ENCODE peak calls at places on chromosomes 3 and 15, in four cellular contexts. M is tibial nerve, C is ovary, Q is stomach. G is an unnamed sample. For H3K36me3, the result is how much of the 10 kb centered on the place peaks cover.

GRCh38 chr3:133925960-133926735 is 30.5 kb upstream of the RAB6B start:
- DNase-seq in C (no peak), M (no peak), Q (no peak), G (no peak)

GRCh38 chr3:152087153-152087552 is 181.6 kb upstream of the MBNL1 start:
- DNase-seq in C (no peak), Q (no peak), M (no peak), G (no peak)

GRCh38 chr3:16723994-16724393 is 118.8 kb upstream of the DAZL start:
- DNase-seq in C (no peak), Q (no peak), M (no peak), G (peak)

GRCh38 chr3:70803891-70804290 is 491.5 kb upstream of the MDFIC2 start:
- DNase-seq in C (no peak), Q (no peak), M (no peak), G (no peak)

GRCh38 chr3:188796122-188796631 is 375.6 kb upstream of the TPRG1 start:
- DNase-seq in M (no peak), Q (no peak), C (no peak), G (peak)

GRCh38 chr3:104911376-104911775 is 455.3 kb upstream of the ALCAM start:
- DNase-seq in Q (no peak), M (no peak), C (no peak), G (no peak)

GRCh38 chr3:177402533-177402932 is 205.3 kb upstream of the TBL1XR1 start:
- DNase-seq in M (no peak), Q (no peak), C (no peak), G (no peak)

GRCh38 chr3:46986782-46987484 is 7.5 kb downstream of the NBEAL2 start:
- DNase-seq in Q (no peak), C (no peak), M (no peak), G (no peak)

GRCh38 chr15:81284256-81285031 is 39.5 kb downstream of the STARD5 start:
- DNase-seq in Q (no peak), C (no peak), M (no peak), G (no peak)

GRCh38 chr3:59660376-59660775 is 610.6 kb upstream of the CFAP20DC start:
- DNase-seq in Q (peak), C (no peak), M (no peak), G (no peak)

GRCh38 chr15:66764067-66764428 is 62.0 kb downstream of the SMAD6 start:
- DNase-seq in M (no peak), Q (no peak), C (no peak), G (no peak)

GRCh38 chr15:80308002-80308401 is 56.0 kb upstream of the CTXND1 start:
- DNase-seq in C (no peak), Q (no peak), M (no peak), G (no peak)

GRCh38 chr3:45760878-45761711 is 35.2 kb downstream of the SLC6A20 start:
- DNase-seq in M (no peak), C (no peak), Q (peak), G (peak)

GRCh38 chr15:91234759-91235158 is 134.7 kb downstream of the SV2B start:
- DNase-seq in Q (no peak), M (no peak), C (no peak), G (no peak)
- H3K36me3 ChIP-seq in Q (under half), M (under half), C (under half), G (under half)

GRCh38 chr3:29531611-29532150 is 250.8 kb downstream of the RBMS3 start:
- DNase-seq in C (no peak), M (no peak), Q (no peak), G (no peak)
- H3K27ac ChIP-seq in C (no peak), M (no peak), Q (no peak), G (no peak)

DNA sequence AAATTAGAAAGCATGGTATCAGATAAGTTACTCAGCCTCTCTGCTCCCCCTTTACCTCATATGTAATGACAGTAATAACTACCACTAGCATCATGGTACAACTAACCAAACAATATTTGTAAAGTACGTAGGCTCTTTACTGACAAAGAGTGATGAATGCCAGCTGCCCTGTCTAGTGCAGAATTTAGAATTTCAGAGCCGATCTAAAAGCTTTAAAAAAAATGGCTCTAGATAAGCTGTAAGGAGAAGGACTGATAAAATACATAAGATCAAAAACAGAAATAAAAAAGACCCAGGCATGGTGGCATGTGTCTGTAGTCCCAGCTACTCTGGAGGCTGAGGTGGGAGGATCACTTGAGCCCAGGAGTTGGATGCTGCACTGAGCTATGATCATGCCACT is 424.1 kb downstream of the MAGI1 start:
- DNase-seq in M (no peak), C (no peak), Q (no peak), G (no peak)
- H3K36me3 ChIP-seq in M (under half), C (under half), Q (under half), G (under half)

GRCh38 chr15:43329222-43329959 is 982 bp downstream of the LCMT2 start:
- DNase-seq in Q (peak), C (peak), M (no peak), G (peak)

GRCh38 chr15:43325039-43325438 is 5.3 kb downstream of the LCMT2 start:
- DNase-seq in M (no peak), Q (no peak), C (no peak), G (no peak)

GRCh38 chr15:43330780-43331086 is 360 bp upstream of the LCMT2 start:
- DNase-seq in C (no peak), Q (no peak), M (no peak), G (no peak)

DNA sequence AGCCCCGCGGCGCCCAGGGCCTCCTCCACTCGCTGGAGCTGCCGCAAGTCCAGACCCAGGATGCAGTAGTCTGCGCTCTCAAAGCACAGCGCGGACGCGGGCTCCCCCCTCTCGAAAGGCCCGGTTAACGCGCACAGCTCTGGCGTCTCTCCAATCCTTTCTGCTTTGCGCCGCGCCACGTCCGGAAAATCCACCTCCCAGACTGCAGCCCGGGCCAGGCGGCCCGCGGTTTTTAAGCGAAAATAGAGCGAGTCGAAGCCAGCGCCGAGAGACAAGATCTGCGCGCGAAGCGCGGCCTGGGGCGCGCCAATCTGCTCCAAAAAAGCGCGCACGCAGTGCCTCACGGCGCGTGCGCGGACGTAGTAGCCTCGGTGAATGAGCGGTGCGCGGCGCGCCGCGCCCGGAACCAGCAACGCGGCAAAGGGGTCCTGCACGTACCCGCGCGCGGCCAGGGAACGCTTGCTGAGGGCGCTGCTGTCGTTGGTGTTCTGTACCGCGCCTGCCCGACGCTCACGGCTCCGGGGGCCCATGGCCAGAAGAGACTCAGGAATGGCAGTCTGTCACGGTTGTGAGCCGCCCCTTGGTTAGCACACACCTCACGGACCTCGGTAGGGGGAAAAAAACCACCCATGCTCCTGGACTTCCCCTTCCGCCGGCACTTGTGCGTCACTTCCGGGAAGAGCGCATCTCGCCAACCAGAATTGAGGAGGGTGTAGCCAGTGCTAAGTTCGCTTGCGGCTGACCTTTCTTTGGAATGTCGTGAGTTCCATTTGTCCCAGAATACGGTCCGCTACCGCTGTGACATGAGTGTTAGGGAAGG is at the start of gene LCMT2:
- DNase-seq in Q (peak), C (peak), M (peak), G (peak)
- H3K27ac ChIP-seq in Q (peak), C (peak), M (peak), G (peak)

GRCh38 chr3:48679416-48680380 is 6.0 kb downstream of the NCKIPSD start:
- DNase-seq in M (no peak), C (peak), Q (no peak), G (no peak)
- H3K36me3 ChIP-seq in M (half or more), C (under half), Q (half or more), G (under half)

GRCh38 chr3:167251678-167252077 is 128.4 kb downstream of the ZBBX start:
- DNase-seq in C (no peak), Q (no peak), M (no peak), G (no peak)
- H3K27ac ChIP-seq in C (no peak), Q (no peak), M (no peak), G (no peak)

DNA sequence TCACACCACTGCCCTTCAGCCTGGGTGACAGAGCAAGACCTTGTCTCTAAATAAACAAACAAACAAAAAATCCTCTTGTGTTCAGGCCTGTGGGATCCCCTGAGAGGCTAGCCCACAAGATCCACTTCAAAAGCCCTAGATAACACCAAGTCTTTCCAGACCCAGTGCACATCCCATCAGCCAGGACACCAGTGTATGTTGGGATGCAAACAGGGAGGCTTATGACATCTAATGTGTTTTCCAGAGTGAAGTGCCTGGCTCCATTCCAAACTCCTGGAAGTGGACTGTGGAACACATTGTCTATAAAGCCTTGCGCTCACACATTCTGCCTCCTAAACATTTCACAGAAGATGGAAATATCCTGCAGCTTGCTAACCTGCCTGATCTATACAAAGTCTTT is 56.9 kb downstream of the MLH1 start:
- DNase-seq in C (no peak), M (no peak), Q (no peak), G (no peak)
- H3K36me3 ChIP-seq in C (under half), M (half or more), Q (half or more), G (under half)

GRCh38 chr15:69315402-69316110 is 16.8 kb downstream of the PAQR5 start:
- DNase-seq in C (no peak), Q (no peak), M (no peak), G (no peak)

GRCh38 chr15:69314736-69315135 is 16.0 kb downstream of the PAQR5 start:
- DNase-seq in Q (no peak), C (no peak), M (no peak), G (no peak)

GRCh38 chr15:69314174-69314573 is 15.5 kb downstream of the PAQR5 start:
- DNase-seq in M (no peak), C (no peak), Q (no peak), G (no peak)

GRCh38 chr15:69311319-69311721 is 12.6 kb downstream of the PAQR5 start:
- DNase-seq in C (no peak), M (no peak), Q (no peak), G (peak)

DNA sequence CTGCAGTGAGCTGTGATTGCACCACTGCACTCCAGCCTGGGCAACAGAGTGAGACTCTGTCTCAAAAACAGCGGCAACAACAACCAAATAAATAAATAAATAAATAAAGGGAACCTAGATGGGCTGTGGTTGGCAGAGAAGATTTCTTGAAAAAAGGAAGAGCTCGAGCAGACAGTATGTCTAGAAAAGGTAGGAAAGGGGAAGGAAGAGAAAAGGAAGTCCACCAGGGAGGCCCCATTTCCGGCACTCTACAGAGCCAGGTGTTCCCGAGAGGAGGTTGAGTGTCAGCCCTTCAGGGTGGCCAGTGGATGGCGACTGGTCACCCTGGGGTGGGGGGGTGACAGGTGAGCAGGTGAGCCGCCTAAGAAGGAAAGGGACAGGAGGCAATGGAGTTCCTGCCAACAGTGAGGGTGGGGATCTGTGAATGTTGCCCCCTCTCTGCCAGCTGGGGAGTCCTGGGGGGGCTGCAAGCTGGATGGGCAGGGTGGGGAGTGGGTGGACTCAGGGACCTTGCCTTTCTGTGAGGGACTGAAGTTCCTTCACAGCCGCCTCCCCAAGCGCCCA is 14.8 kb downstream of the PAQR5 start:
- DNase-seq in Q (no peak), M (no peak), C (no peak), G (no peak)
- H3K27ac ChIP-seq in Q (no peak), M (peak), C (no peak), G (no peak)

G was measured in brain microvascular endothelial cell.